ENCODE peak calls at places on chromosomes 11 and 22, in four cellular contexts. N is A549; F is HCT116; M is CD4-positive, CD25-positive, alpha-beta regulatory T cell. B is an unnamed sample. For H3K9me3, the result is how much of the 10 kb centered on the place peaks cover.

GRCh38 chr11:130178992-130179391 is 19.4 kb downstream of the ST14 start:
- DNase-seq in F (no peak), M (no peak), N (no peak), B (no peak)

GRCh38 chr11:66386171-66387069 is 14.9 kb upstream of the SLC29A2 start:
- DNase-seq in F (peak), M (peak), N (peak), B (peak)

GRCh38 chr11:6362868-6363678 is 27.2 kb upstream of the SMPD1 start:
- DNase-seq in F (peak), N (peak), M (peak), B (peak)

GRCh38 chr11:61775606-61776554 is 16.5 kb downstream of the TMEM258 start:
- DNase-seq in F (no peak), N (no peak), M (no peak), B (no peak)

GRCh38 chr11:130403301-130403804 is 25.1 kb downstream of the ADAMTS8 start:
- DNase-seq in M (no peak), N (no peak), F (no peak), B (no peak)

GRCh38 chr11:46617451-46618314 is at the start of gene ATG13:
- DNase-seq in N (peak), M (peak), F (peak), B (peak)

GRCh38 chr11:102306048-102306575 is 11.2 kb upstream of the BIRC3 start:
- DNase-seq in M (peak), N (peak), F (no peak), B (no peak)

GRCh38 chr11:112962854-112963367 is 1.7 kb downstream of the NCAM1 start:
- DNase-seq in M (no peak), N (no peak), F (no peak), B (no peak)

GRCh38 chr11:63536669-63537292 is at the start of gene PLAAT4:
- DNase-seq in M (peak), N (no peak), F (no peak), B (no peak)

GRCh38 chr11:111427471-111427912 is 48.4 kb upstream of the POU2AF1 start:
- DNase-seq in F (no peak), N (no peak), M (no peak), B (no peak)

GRCh38 chr11:18927550-18928322 is 11.5 kb downstream of the MRGPRX1 start:
- DNase-seq in F (no peak), M (no peak), N (no peak), B (no peak)

GRCh38 chr11:46279393-46280099 is 2.1 kb downstream of the CREB3L1 start:
- DNase-seq in N (no peak), M (no peak), F (no peak), B (no peak)

GRCh38 chr22:26845016-26845728 is 187.8 kb downstream of the MIAT start:
- DNase-seq in M (no peak), F (no peak), N (no peak), B (no peak)

GRCh38 chr11:10263929-10264328 is 30.1 kb downstream of the SBF2 start:
- DNase-seq in N (no peak), M (no peak), F (no peak), B (no peak)

GRCh38 chr11:54558919-54559318 is 44.9 kb downstream of the OR4C46 start:
- DNase-seq in M (no peak), N (no peak), F (no peak), B (no peak)

DNA sequence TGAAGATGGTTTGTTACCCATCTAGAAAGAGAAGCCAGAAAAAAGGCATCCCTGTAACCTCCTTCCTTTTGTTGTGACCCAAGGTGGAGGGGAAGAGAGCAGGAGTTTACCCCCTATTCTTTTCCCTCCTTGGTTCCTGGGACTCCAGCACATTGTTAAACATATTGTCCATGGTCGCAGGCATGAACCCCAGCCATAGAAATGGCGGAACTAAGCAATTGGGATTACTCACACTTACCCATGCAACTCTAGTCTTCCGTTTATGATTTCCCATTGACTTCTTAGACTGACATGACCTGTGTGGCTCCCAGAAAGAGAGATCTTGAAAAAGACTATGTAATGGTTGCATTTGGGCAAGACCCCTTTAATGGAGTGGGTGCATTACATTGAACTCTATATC is 45.4 kb downstream of the OR4C46 start:
- DNase-seq in N (no peak), F (no peak), M (no peak), B (no peak)
- H3K9me3 ChIP-seq in N (under half), F (under half), M (under half), B (under half)

DNA sequence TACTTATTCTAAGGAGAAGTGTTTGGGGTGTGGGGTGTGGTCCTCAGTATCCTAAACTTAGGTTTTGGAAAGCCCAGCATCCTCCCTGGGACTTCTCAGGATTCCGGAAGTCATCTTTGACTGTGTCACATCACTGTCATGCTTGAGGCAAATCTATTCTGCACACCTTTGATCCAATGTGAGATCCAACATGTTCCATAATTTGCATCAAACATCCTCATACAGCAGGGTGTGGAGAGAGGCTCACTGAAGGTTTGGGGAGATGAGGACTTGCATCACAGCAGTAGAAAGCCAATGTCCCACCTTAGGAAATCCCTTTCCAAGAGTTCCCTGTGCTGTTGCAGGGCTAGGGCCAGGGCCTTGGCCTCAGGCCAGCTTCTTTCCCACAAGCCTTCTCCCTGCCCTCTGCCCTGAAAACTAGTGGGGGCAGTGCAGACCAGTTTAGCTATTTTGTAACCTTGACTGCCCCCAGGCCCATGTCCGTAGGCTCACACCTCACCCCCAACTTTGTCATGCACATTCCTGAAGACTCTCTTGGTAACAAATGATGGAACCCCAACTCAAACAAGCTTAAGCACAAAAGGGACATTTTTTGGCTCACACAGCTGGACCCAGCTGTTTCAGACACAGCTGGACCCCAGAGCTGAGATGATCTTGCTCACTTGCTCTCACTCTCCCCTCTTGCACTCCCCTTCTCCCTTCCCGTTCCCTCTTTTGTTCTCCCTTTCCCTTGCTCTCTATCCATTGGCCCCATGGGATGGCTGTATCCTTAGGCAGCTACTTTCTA is 46.7 kb downstream of the KCNQ1OT1 start:
- DNase-seq in N (no peak), M (no peak), F (no peak), B (no peak)
- H3K9me3 ChIP-seq in N (half or more), M (under half), F (under half), B (under half)

GRCh38 chr11:134152692-134153091 is 71.1 kb downstream of the NCAPD3 start:
- DNase-seq in M (no peak), N (no peak), F (no peak), B (no peak)
- H3K9me3 ChIP-seq in M (under half), N (under half), F (under half), B (under half)

DNA sequence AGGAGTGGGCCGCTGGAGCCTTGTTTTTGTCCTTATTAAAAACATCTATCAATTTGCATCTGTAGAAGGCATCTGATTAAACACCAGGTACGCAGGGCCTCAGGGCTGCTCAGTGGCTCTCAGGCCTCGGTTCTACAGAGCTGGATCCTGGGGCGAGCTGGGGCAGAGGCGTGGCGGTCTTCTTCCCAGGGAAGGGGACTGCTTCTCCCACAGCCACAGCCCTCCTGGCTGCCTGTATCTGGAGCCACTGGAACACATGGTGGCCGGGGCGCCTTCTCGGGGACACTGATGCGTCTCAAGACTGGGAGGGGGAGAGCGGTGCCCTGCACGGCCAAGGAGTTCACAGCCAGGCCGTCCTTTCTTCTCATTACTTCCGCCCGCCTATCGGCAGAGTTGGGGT is 1178.2 kb downstream of the BRD1 start:
- DNase-seq in N (no peak), F (no peak), M (no peak), B (no peak)
- H3K9me3 ChIP-seq in N (under half), F (under half), M (under half), B (under half)

GRCh38 chr22:36472689-36473088 is 8.8 kb downstream of the TXN2 start:
- DNase-seq in M (no peak), N (no peak), F (no peak), B (no peak)

GRCh38 chr22:36470162-36470993 is 11.1 kb downstream of the TXN2 start:
- DNase-seq in F (peak), N (peak), M (peak), B (peak)

GRCh38 chr22:36471341-36471821 is 10.1 kb downstream of the TXN2 start:
- DNase-seq in N (no peak), M (no peak), F (no peak), B (no peak)

GRCh38 chr22:36469094-36469710 is 12.2 kb downstream of the TXN2 start:
- DNase-seq in F (no peak), N (no peak), M (no peak), B (no peak)

DNA sequence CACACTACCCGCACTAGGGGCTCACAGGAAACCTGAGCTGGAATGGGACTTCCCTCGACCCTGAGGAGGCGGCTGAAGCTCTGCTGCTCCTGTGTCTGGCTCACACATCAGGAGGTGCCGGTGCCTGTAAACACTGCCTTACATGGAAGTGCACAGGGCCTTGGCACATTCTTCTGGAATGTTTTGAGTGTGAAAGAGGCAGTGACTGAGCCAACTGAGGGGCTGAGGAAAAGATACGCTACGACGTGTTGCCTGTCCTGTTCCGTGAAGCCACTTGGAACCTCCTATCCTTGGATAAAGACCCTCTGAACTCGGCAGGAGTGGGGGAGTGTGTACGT is 10.5 kb downstream of the TXN2 start:
- DNase-seq in M (no peak), F (no peak), N (no peak), B (no peak)
- H3K9me3 ChIP-seq in M (under half), F (under half), N (under half), B (under half)

GRCh38 chr22:47392729-47393128 is 630.3 kb downstream of the TBC1D22A start:
- DNase-seq in F (no peak), N (no peak), M (no peak), B (no peak)
- H3K9me3 ChIP-seq in F (under half), N (under half), M (under half), B (under half)

GRCh38 chr11:11862995-11863394 is 21.2 kb downstream of the USP47 start:
- DNase-seq in M (no peak), N (no peak), F (no peak), B (no peak)
- H3K9me3 ChIP-seq in M (under half), N (under half), F (under half), B (under half)